ENCODE peak calls at places on chromosomes 11 and 22, in four cellular contexts. V, D, R and N are unnamed samples.

GRCh38 chr11:64438986-64439771 is 80.2 kb downstream of the RPS6KA4 start:
- DNase-seq in V (no peak), D (no peak), R (no peak), N (no peak)

GRCh38 chr22:49303061-49303735 is 524.5 kb downstream of the BRD1 start:
- DNase-seq in V (no peak), D (no peak), R (no peak), N (no peak)

GRCh38 chr22:30602049-30602448 is 4.9 kb upstream of the TCN2 start:
- DNase-seq in V (no peak), D (no peak), R (peak; percentile 15), N (peak; percentile 30)

GRCh38 chr11:488062-488461 is 19.0 kb downstream of the RNH1 start:
- DNase-seq in V (no peak), D (no peak), R (no peak), N (no peak)

GRCh38 chr22:31347251-31348008 is 1.3 kb upstream of the PATZ1 start:
- DNase-seq in V (peak; percentile 29), D (peak; percentile 53), R (peak; percentile 63), N (peak; percentile 78)

GRCh38 chr11:63132985-63133775 is 10.8 kb downstream of the SLC22A24 start:
- DNase-seq in V (no peak), D (no peak), R (no peak), N (no peak)

GRCh38 chr11:77029829-77030228 is 4.4 kb upstream of the B3GNT6 start:
- DNase-seq in V (no peak), D (no peak), R (peak; percentile 7), N (no peak)

GRCh38 chr11:120863359-120863758 is 160.5 kb upstream of the TBCEL start:
- DNase-seq in V (no peak), D (no peak), R (no peak), N (no peak)

GRCh38 chr22:37566903-37567798 is 6.9 kb downstream of the CDC42EP1 start:
- DNase-seq in V (peak; percentile 22), D (peak; percentile 93), R (peak; percentile 46), N (peak; percentile 59)

GRCh38 chr11:102322560-102322959 is 5.3 kb downstream of the BIRC3 start:
- DNase-seq in V (no peak), D (no peak), R (no peak), N (no peak)

GRCh38 chr11:34757026-34757451 is 136.1 kb downstream of the EHF start:
- DNase-seq in V (no peak), D (no peak), R (peak; percentile 55), N (no peak)

GRCh38 chr11:113673566-113674396 is 32.3 kb downstream of the TMPRSS5 start:
- DNase-seq in V (no peak), D (no peak), R (no peak), N (no peak)

GRCh38 chr11:2090172-2091111 is 48.7 kb downstream of the IGF2 start:
- DNase-seq in V (no peak), D (no peak), R (no peak), N (no peak)

GRCh38 chr22:49011379-49011768 is 816.3 kb downstream of the BRD1 start:
- DNase-seq in V (no peak), D (no peak), R (no peak), N (no peak)

GRCh38 chr11:100562102-100562501 is 125.0 kb upstream of the ARHGAP42 start:
- DNase-seq in V (no peak), D (no peak), R (no peak), N (no peak)

GRCh38 chr11:125223901-125224331 is 59.4 kb downstream of the PKNOX2 start:
- DNase-seq in V (no peak), D (no peak), R (no peak), N (no peak)

GRCh38 chr11:127859941-127860354 is 727.4 kb downstream of the ETS1 start:
- DNase-seq in V (no peak), D (no peak), R (no peak), N (no peak)

GRCh38 chr22:49534386-49534785 is 293.3 kb downstream of the BRD1 start:
- DNase-seq in V (no peak), D (no peak), R (no peak), N (peak; percentile 34)

GRCh38 chr11:27861706-27862430 is 161.6 kb upstream of the BDNF start:
- DNase-seq in V (no peak), D (no peak), R (no peak), N (no peak)

GRCh38 chr11:15170170-15170569 is 55.4 kb downstream of the INSC start:
- DNase-seq in V (no peak), D (no peak), R (no peak), N (no peak)